ENCODE peak calls at places on chromosomes 5 and 9, in six cellular contexts. One of them, this sample, is unnamed.
A peak's percentile ranks its signal among the peaks of the same experiment; 100 is the strongest.

GRCh38 chr9:76456202-76456926 is 2.6 kb upstream of the GCNT1 start:
- DNase-seq in MCF 10A: peak; percentile 16
- DNase-seq in NB4: peak; percentile 89
- DNase-seq in activated CD8-positive, alpha-beta T cell treated with anti-CD3 and anti-CD28 coated beads for 36 hours: peak; percentile 47
- DNase-seq in AG09309: no peak
- DNase-seq in sigmoid colon: no peak
- DNase-seq in this sample: peak; percentile 51

GRCh38 chr9:21155501-21155900 is 11.0 kb downstream of the IFNA21 start:
- DNase-seq in MCF 10A: peak; percentile 10
- DNase-seq in NB4: no peak
- DNase-seq in activated CD8-positive, alpha-beta T cell treated with anti-CD3 and anti-CD28 coated beads for 36 hours: no peak
- DNase-seq in AG09309: no peak
- DNase-seq in sigmoid colon: no peak
- DNase-seq in this sample: no peak

GRCh38 chr9:111147021-111147420 is 108.8 kb upstream of the LPAR1 start:
- DNase-seq in MCF 10A: no peak
- DNase-seq in NB4: no peak
- DNase-seq in activated CD8-positive, alpha-beta T cell treated with anti-CD3 and anti-CD28 coated beads for 36 hours: no peak
- DNase-seq in AG09309: no peak
- DNase-seq in sigmoid colon: no peak
- DNase-seq in this sample: no peak

GRCh38 chr9:133571491-133571890 is 37.0 kb downstream of the ADAMTSL2 start:
- DNase-seq in MCF 10A: no peak
- DNase-seq in NB4: no peak
- DNase-seq in activated CD8-positive, alpha-beta T cell treated with anti-CD3 and anti-CD28 coated beads for 36 hours: no peak
- DNase-seq in AG09309: no peak
- DNase-seq in sigmoid colon: no peak
- DNase-seq in this sample: no peak

GRCh38 chr5:150066901-150067396 is 19.4 kb downstream of the CSF1R start:
- DNase-seq in MCF 10A: peak; percentile 56
- DNase-seq in NB4: peak; percentile 96
- DNase-seq in activated CD8-positive, alpha-beta T cell treated with anti-CD3 and anti-CD28 coated beads for 36 hours: no peak
- DNase-seq in AG09309: peak; percentile 43
- DNase-seq in sigmoid colon: peak; percentile 17
- DNase-seq in this sample: no peak

GRCh38 chr5:120464627-120465280 is 654 bp downstream of the PRR16 start:
- DNase-seq in MCF 10A: peak; percentile 75
- DNase-seq in NB4: peak; percentile 24
- DNase-seq in activated CD8-positive, alpha-beta T cell treated with anti-CD3 and anti-CD28 coated beads for 36 hours: peak; percentile 5
- DNase-seq in AG09309: peak; percentile 42
- DNase-seq in sigmoid colon: peak; percentile 75
- DNase-seq in this sample: peak; percentile 19

GRCh38 chr5:14250094-14250777 is 107.1 kb downstream of the TRIO start:
- DNase-seq in MCF 10A: no peak
- DNase-seq in NB4: peak; percentile 36
- DNase-seq in activated CD8-positive, alpha-beta T cell treated with anti-CD3 and anti-CD28 coated beads for 36 hours: no peak
- DNase-seq in AG09309: no peak
- DNase-seq in sigmoid colon: peak; percentile 93
- DNase-seq in this sample: no peak

GRCh38 chr5:65098393-65098792 is 329.7 kb downstream of the CWC27 start:
- DNase-seq in MCF 10A: no peak
- DNase-seq in NB4: no peak
- DNase-seq in activated CD8-positive, alpha-beta T cell treated with anti-CD3 and anti-CD28 coated beads for 36 hours: no peak
- DNase-seq in AG09309: no peak
- DNase-seq in sigmoid colon: no peak
- DNase-seq in this sample: no peak

GRCh38 chr9:133113163-133113927 is 7.7 kb downstream of the RALGDS start:
- DNase-seq in MCF 10A: no peak
- DNase-seq in NB4: no peak
- DNase-seq in activated CD8-positive, alpha-beta T cell treated with anti-CD3 and anti-CD28 coated beads for 36 hours: peak; percentile 40
- DNase-seq in AG09309: no peak
- DNase-seq in sigmoid colon: peak; percentile 78
- DNase-seq in this sample: no peak

GRCh38 chr5:31343946-31344345 is 150.5 kb downstream of the CDH6 start:
- DNase-seq in MCF 10A: peak; percentile 15
- DNase-seq in NB4: no peak
- DNase-seq in activated CD8-positive, alpha-beta T cell treated with anti-CD3 and anti-CD28 coated beads for 36 hours: no peak
- DNase-seq in AG09309: no peak
- DNase-seq in sigmoid colon: no peak
- DNase-seq in this sample: no peak

GRCh38 chr5:96080557-96080956 is 118.9 kb upstream of the ELL2 start:
- DNase-seq in MCF 10A: peak; percentile 56
- DNase-seq in NB4: no peak
- DNase-seq in activated CD8-positive, alpha-beta T cell treated with anti-CD3 and anti-CD28 coated beads for 36 hours: no peak
- DNase-seq in AG09309: peak; percentile 29
- DNase-seq in sigmoid colon: no peak
- DNase-seq in this sample: no peak

GRCh38 chr5:157245477-157245876 is 20.4 kb upstream of the CYFIP2 start:
- DNase-seq in MCF 10A: peak; percentile 47
- DNase-seq in NB4: no peak
- DNase-seq in activated CD8-positive, alpha-beta T cell treated with anti-CD3 and anti-CD28 coated beads for 36 hours: no peak
- DNase-seq in AG09309: no peak
- DNase-seq in sigmoid colon: no peak
- DNase-seq in this sample: no peak

GRCh38 chr5:82640901-82641300 is 362.7 kb upstream of the RPS23 start:
- DNase-seq in MCF 10A: peak; percentile 9
- DNase-seq in NB4: no peak
- DNase-seq in activated CD8-positive, alpha-beta T cell treated with anti-CD3 and anti-CD28 coated beads for 36 hours: no peak
- DNase-seq in AG09309: no peak
- DNase-seq in sigmoid colon: no peak
- DNase-seq in this sample: no peak

GRCh38 chr5:146903789-146904188 is 25.2 kb upstream of the PPP2R2B start:
- DNase-seq in MCF 10A: no peak
- DNase-seq in NB4: no peak
- DNase-seq in activated CD8-positive, alpha-beta T cell treated with anti-CD3 and anti-CD28 coated beads for 36 hours: no peak
- DNase-seq in AG09309: no peak
- DNase-seq in sigmoid colon: no peak
- DNase-seq in this sample: no peak

GRCh38 chr5:146904890-146905289 is 26.3 kb upstream of the PPP2R2B start:
- DNase-seq in MCF 10A: no peak
- DNase-seq in NB4: no peak
- DNase-seq in activated CD8-positive, alpha-beta T cell treated with anti-CD3 and anti-CD28 coated beads for 36 hours: no peak
- DNase-seq in AG09309: no peak
- DNase-seq in sigmoid colon: no peak
- DNase-seq in this sample: no peak

GRCh38 chr5:146909496-146910068 is 31.0 kb upstream of the PPP2R2B start:
- DNase-seq in MCF 10A: no peak
- DNase-seq in NB4: no peak
- DNase-seq in activated CD8-positive, alpha-beta T cell treated with anti-CD3 and anti-CD28 coated beads for 36 hours: no peak
- DNase-seq in AG09309: no peak
- DNase-seq in sigmoid colon: no peak
- DNase-seq in this sample: no peak

GRCh38 chr5:146910239-146910638 is 31.7 kb upstream of the PPP2R2B start:
- DNase-seq in MCF 10A: peak; percentile 59
- DNase-seq in NB4: no peak
- DNase-seq in activated CD8-positive, alpha-beta T cell treated with anti-CD3 and anti-CD28 coated beads for 36 hours: no peak
- DNase-seq in AG09309: no peak
- DNase-seq in sigmoid colon: no peak
- DNase-seq in this sample: no peak

GRCh38 chr5:146906803-146907202 is 28.2 kb upstream of the PPP2R2B start:
- DNase-seq in MCF 10A: peak; percentile 30
- DNase-seq in NB4: peak; percentile 9
- DNase-seq in activated CD8-positive, alpha-beta T cell treated with anti-CD3 and anti-CD28 coated beads for 36 hours: peak; percentile 4
- DNase-seq in AG09309: no peak
- DNase-seq in sigmoid colon: no peak
- DNase-seq in this sample: no peak
- TF ChIP-seq CTCF in MCF 10A: no peak
- TF ChIP-seq CTCF in NB4: peak; percentile 15
- TF ChIP-seq CTCF in activated CD8-positive, alpha-beta T cell treated with anti-CD3 and anti-CD28 coated beads for 36 hours: no peak
- TF ChIP-seq CTCF in AG09309: peak; percentile 9
- TF ChIP-seq CTCF in sigmoid colon: no peak
- TF ChIP-seq CTCF in this sample: no peak

DNA sequence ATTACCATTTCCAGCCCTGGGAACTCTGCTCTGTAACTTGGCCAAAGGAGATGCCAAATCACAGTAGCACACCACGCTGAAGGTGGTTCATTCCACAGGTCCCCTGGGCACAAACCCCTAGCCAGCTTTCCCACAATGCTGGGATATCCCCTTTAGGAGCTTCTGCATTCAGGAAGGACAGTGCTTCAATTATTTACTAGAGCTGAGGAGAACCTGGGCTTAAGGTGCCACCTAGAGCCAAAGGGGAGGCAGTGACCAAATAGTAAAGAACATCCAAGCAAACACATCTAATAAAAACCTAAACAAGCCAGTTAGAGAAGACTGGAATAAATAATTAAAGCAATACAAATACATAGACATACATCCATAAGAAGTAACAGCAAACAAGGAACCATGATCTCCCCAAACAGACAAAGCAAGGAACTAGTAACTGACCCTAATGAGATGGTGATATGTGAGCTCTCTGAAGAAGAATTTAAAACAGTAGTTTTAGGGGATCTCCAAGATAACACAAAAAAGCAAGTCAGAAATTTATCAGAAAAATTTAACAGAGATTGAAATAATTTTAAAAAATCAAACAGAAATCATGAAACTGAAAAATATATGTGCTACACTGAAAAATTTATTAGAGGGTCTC is 14.6 kb downstream of the KIF4B start:
- DNase-seq in MCF 10A: peak; percentile 58
- DNase-seq in NB4: peak; percentile 10
- DNase-seq in activated CD8-positive, alpha-beta T cell treated with anti-CD3 and anti-CD28 coated beads for 36 hours: no peak
- DNase-seq in AG09309: no peak
- DNase-seq in sigmoid colon: no peak
- DNase-seq in this sample: no peak
- TF ChIP-seq CTCF in MCF 10A: peak; percentile 67
- TF ChIP-seq CTCF in NB4: no peak
- TF ChIP-seq CTCF in activated CD8-positive, alpha-beta T cell treated with anti-CD3 and anti-CD28 coated beads for 36 hours: no peak
- TF ChIP-seq CTCF in AG09309: peak; percentile 9
- TF ChIP-seq CTCF in sigmoid colon: no peak
- TF ChIP-seq CTCF in this sample: peak; percentile 36

DNA sequence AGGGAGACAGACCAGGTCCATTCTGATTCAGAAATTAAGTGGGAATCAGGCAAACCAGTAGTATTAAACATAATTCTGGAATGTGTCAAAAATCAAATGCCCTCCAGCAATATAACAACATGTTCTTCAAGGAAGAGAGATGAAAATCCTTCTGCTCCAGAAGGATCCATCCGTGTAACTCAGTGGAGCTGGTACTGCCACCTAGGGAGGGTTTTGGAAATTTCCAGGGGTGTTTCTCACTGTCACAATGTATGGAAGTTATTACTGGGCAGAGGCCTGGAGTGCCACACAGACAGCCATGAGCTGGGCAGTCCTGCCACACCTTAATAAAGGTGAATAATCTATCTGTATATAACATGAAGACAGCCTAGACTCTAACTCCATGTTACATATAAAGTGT is 87.5 kb downstream of the TTLL11 start:
- DNase-seq in MCF 10A: peak; percentile 60
- DNase-seq in NB4: no peak
- DNase-seq in activated CD8-positive, alpha-beta T cell treated with anti-CD3 and anti-CD28 coated beads for 36 hours: no peak
- DNase-seq in AG09309: peak; percentile 18
- DNase-seq in sigmoid colon: no peak
- DNase-seq in this sample: no peak
- TF ChIP-seq CTCF in MCF 10A: peak; percentile 42
- TF ChIP-seq CTCF in NB4: peak; percentile 16
- TF ChIP-seq CTCF in activated CD8-positive, alpha-beta T cell treated with anti-CD3 and anti-CD28 coated beads for 36 hours: no peak
- TF ChIP-seq CTCF in AG09309: peak; percentile 70
- TF ChIP-seq CTCF in sigmoid colon: no peak
- TF ChIP-seq CTCF in this sample: no peak

DNA sequence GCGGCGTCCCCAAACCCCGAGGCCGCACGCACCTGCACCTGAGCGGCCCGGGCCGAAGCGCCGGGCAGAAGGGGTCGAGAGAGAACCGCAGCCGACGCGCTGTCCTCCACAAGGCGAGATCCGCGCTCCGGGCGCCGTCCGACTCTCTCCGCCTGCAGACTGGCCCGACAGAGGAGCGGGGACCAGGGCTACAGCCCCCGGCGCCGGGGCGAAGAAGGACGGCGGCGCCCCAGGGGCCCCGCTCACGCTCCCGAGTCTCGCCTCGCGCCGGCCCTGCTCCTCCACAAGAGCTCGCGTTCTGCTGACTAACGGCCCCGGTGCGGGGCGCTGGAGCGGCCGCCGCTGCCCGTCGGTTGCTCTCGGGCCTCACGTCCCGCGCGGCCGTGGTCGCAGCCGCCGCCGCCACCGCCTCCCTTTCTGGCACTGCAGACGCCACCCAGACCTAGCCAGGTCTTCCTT is 362 bp downstream of the ABHD17B start:
- DNase-seq in MCF 10A: no peak
- DNase-seq in NB4: no peak
- DNase-seq in activated CD8-positive, alpha-beta T cell treated with anti-CD3 and anti-CD28 coated beads for 36 hours: no peak
- DNase-seq in AG09309: no peak
- DNase-seq in sigmoid colon: no peak
- DNase-seq in this sample: peak; percentile 43
- TF ChIP-seq CTCF in MCF 10A: no peak
- TF ChIP-seq CTCF in NB4: no peak
- TF ChIP-seq CTCF in activated CD8-positive, alpha-beta T cell treated with anti-CD3 and anti-CD28 coated beads for 36 hours: no peak
- TF ChIP-seq CTCF in AG09309: no peak
- TF ChIP-seq CTCF in sigmoid colon: no peak
- TF ChIP-seq CTCF in this sample: no peak